ENCODE peak calls at places on chromosomes 2 and 18, in four cellular contexts. Y is frontal cortex; W is non-pigmented ciliary epithelial cell; R is activated naive CD8-positive, alpha-beta T cell treated with anti-CD3 and anti-CD28 coated beads, Interleukin-2, amount 10 ng/mL, durations not matched to agents 7 days and 5 days. L is an unnamed sample.

GRCh38 chr2:69366-70344 is 23.4 kb upstream of the FAM110C start:
- DNase-seq in Y (no peak), W (no peak), R (no peak), L (no peak)

GRCh38 chr2:193751299-193751698 is 1556.6 kb upstream of the TMEFF2 start:
- DNase-seq in Y (no peak), W (no peak), R (no peak), L (no peak)

GRCh38 chr18:78649421-78649820 is 330.2 kb upstream of the SALL3 start:
- DNase-seq in Y (no peak), W (no peak), R (no peak), L (no peak)

GRCh38 chr2:17578466-17578928 is 38.0 kb downstream of the VSNL1 start:
- DNase-seq in Y (no peak), W (no peak), R (no peak), L (no peak)

GRCh38 chr2:232367591-232368233 is 10.8 kb upstream of the ALPP start:
- DNase-seq in Y (no peak), W (no peak), R (peak), L (no peak)

GRCh38 chr2:17136895-17137294 is 381.3 kb downstream of the RAD51AP2 start:
- DNase-seq in Y (no peak), W (no peak), R (no peak), L (no peak)

GRCh38 chr18:31454066-31454708 is 6.6 kb downstream of the DSG3 start:
- DNase-seq in Y (no peak), W (peak), R (no peak), L (no peak)

GRCh38 chr18:56815926-56816325 is 164.8 kb downstream of the WDR7 start:
- DNase-seq in Y (no peak), W (no peak), R (no peak), L (no peak)

GRCh38 chr2:178825183-178825582 is 18.0 kb upstream of the TTN start:
- DNase-seq in Y (no peak), W (peak), R (no peak), L (no peak)

GRCh38 chr2:215407596-215408264 is 28.1 kb downstream of the FN1 start:
- DNase-seq in Y (no peak), W (no peak), R (no peak), L (no peak)

GRCh38 chr18:12744103-12744502 is 41.3 kb downstream of the PSMG2 start:
- DNase-seq in Y (peak), W (peak), R (no peak), L (no peak)

GRCh38 chr2:241136191-241136590 is 13.1 kb downstream of the PASK start:
- DNase-seq in Y (no peak), W (no peak), R (peak), L (no peak)

GRCh38 chr2:74119324-74119723 is 28.4 kb downstream of the BOLA3 start:
- DNase-seq in Y (no peak), W (no peak), R (no peak), L (no peak)

GRCh38 chr18:34592961-34593382 is 117.1 kb upstream of the DTNA start:
- DNase-seq in Y (no peak), W (peak), R (no peak), L (peak)

GRCh38 chr18:76922107-76922506 is 99.8 kb downstream of the ZNF236 start:
- DNase-seq in Y (peak), W (peak), R (peak), L (peak)

GRCh38 chr18:54765636-54766035 is 62.6 kb upstream of the RAB27B start:
- DNase-seq in Y (no peak), W (no peak), R (no peak), L (no peak)

GRCh38 chr2:127829845-127830246 is 18.9 kb upstream of the WDR33 start:
- DNase-seq in Y (no peak), W (no peak), R (peak), L (no peak)

GRCh38 chr2:74426181-74426758 is 4.7 kb downstream of the WDR54 start:
- DNase-seq in Y (peak), W (no peak), R (no peak), L (no peak)

GRCh38 chr2:191845876-191846786 is 757 bp downstream of the CAVIN2 start:
- DNase-seq in Y (no peak), W (no peak), R (no peak), L (peak)

GRCh38 chr2:75564713-75565369 is 4.1 kb upstream of the EVA1A start:
- DNase-seq in Y (no peak), W (no peak), R (no peak), L (no peak)

GRCh38 chr18:53442415-53442783 is 782.1 kb downstream of the MBD2 start:
- DNase-seq in Y (no peak), W (no peak), R (no peak), L (no peak)

GRCh38 chr18:59072727-59073421 is 66.8 kb upstream of the SEC11C start:
- DNase-seq in Y (no peak), W (no peak), R (no peak), L (no peak)

GRCh38 chr2:45938649-45939511 is 287.4 kb downstream of the PRKCE start:
- DNase-seq in Y (no peak), W (peak), R (no peak), L (peak)

GRCh38 chr2:101305492-101306123 is 2.9 kb downstream of the RNF149 start:
- DNase-seq in Y (no peak), W (no peak), R (no peak), L (no peak)

GRCh38 chr2:222739939-222740338 is 68.5 kb downstream of the MOGAT1 start:
- DNase-seq in Y (no peak), W (no peak), R (no peak), L (no peak)

GRCh38 chr2:18094277-18094676 is 215.8 kb downstream of the KCNS3 start:
- DNase-seq in Y (no peak), W (no peak), R (no peak), L (no peak)

GRCh38 chr2:63840785-63841253 is 877 bp upstream of the UGP2 start:
- DNase-seq in Y (peak), W (peak), R (peak), L (peak)

GRCh38 chr2:19774788-19775156 is 127.0 kb downstream of the TTC32 start:
- DNase-seq in Y (no peak), W (no peak), R (no peak), L (no peak)

GRCh38 chr2:159366538-159366937 is 80.0 kb upstream of the WDSUB1 start:
- DNase-seq in Y (no peak), W (no peak), R (no peak), L (no peak)

GRCh38 chr2:2318949-2319348 is 12.1 kb downstream of the MYT1L start:
- DNase-seq in Y (no peak), W (no peak), R (no peak), L (no peak)

GRCh38 chr18:25805939-25806338 is 284.5 kb downstream of the SS18 start:
- DNase-seq in Y (no peak), W (no peak), R (no peak), L (no peak)

GRCh38 chr2:228731517-228731916 is 539.6 kb downstream of the PID1 start:
- DNase-seq in Y (no peak), W (peak), R (no peak), L (no peak)

GRCh38 chr2:102027036-102027702 is 35.4 kb downstream of the IL1R2 start:
- DNase-seq in Y (no peak), W (peak), R (no peak), L (no peak)